ENCODE peak calls at places on chromosomes 1 and 21, in eight cellular contexts. R is PC-9, I is pancreas, Q is tibial nerve, W is aorta, T is body of pancreas, Y is mammary epithelial cell, G is testis. X is an unnamed sample. For H3K4me1 and H3K36me3, the result is how much of the 10 kb centered on the place peaks cover.

GRCh38 chr1:200526709-200527612 is 93.6 kb downstream of the KIF14 start:
- DNase-seq in R (no peak), I (no peak), Q (no peak), W (peak), T (no peak), Y (no peak), G (no peak), X (no peak)

GRCh38 chr1:227465256-227465655 is 98.1 kb upstream of the ZNF678 start:
- DNase-seq in R (no peak), I (no peak), Q (no peak), W (no peak), T (no peak), Y (no peak), G (no peak), X (no peak)

GRCh38 chr1:173191011-173191410 is 16.1 kb downstream of the TNFSF4 start:
- DNase-seq in R (no peak), I (no peak), Q (no peak), W (no peak), T (no peak), Y (peak), G (no peak), X (no peak)

GRCh38 chr1:50272923-50273322 is 150.3 kb downstream of the DMRTA2 start:
- DNase-seq in R (no peak), I (no peak), Q (no peak), W (no peak), T (no peak), Y (no peak), G (no peak), X (no peak)

GRCh38 chr1:23273450-23274133 is 56.3 kb upstream of the HTR1D start:
- DNase-seq in R (peak), I (no peak), Q (no peak), W (no peak), T (peak), Y (peak), G (no peak), X (no peak)

GRCh38 chr1:5896706-5897105 is 95.5 kb downstream of the NPHP4 start:
- DNase-seq in R (no peak), I (no peak), Q (no peak), W (peak), T (no peak), Y (no peak), G (no peak), X (no peak)

GRCh38 chr1:204314209-204314892 is 45.4 kb downstream of the PLEKHA6 start:
- DNase-seq in R (peak), I (no peak), Q (no peak), W (no peak), T (peak), Y (peak), G (no peak), X (no peak)

GRCh38 chr1:222454196-222454595 is 93.7 kb downstream of the HHIPL2 start:
- DNase-seq in R (no peak), I (no peak), Q (no peak), W (no peak), T (no peak), Y (no peak), G (no peak), X (no peak)

GRCh38 chr1:23629728-23630290 is 61.8 kb upstream of the RPL11 start:
- DNase-seq in R (no peak), I (no peak), Q (no peak), W (no peak), T (no peak), Y (no peak), G (no peak), X (no peak)

GRCh38 chr1:204990059-204990664 is 52.9 kb upstream of the CNTN2 start:
- DNase-seq in R (no peak), I (no peak), Q (no peak), W (no peak), T (no peak), Y (no peak), G (no peak), X (no peak)

GRCh38 chr1:216310776-216311175 is 112.5 kb downstream of the USH2A start:
- DNase-seq in R (no peak), I (no peak), Q (no peak), W (no peak), T (peak), Y (peak), G (peak), X (no peak)

GRCh38 chr1:40650075-40650474 is 15.4 kb downstream of the RIMS3 start:
- DNase-seq in R (no peak), I (no peak), Q (no peak), W (no peak), T (peak), Y (no peak), G (no peak), X (no peak)

GRCh38 chr1:72435025-72435424 is 152.7 kb upstream of the NEGR1 start:
- DNase-seq in R (no peak), I (no peak), Q (no peak), W (no peak), T (no peak), Y (peak), G (no peak), X (no peak)

GRCh38 chr21:30598802-30599201 is at the start of gene KRTAP6-2:
- DNase-seq in R (no peak), I (no peak), Q (no peak), W (no peak), T (no peak), Y (no peak), G (no peak), X (no peak)

GRCh38 chr1:170666661-170667060 is 2.7 kb downstream of the PRRX1 start:
- DNase-seq in R (no peak), I (no peak), Q (no peak), W (peak), T (no peak), Y (no peak), G (no peak), X (no peak)

GRCh38 chr1:25035523-25036116 is 105.5 kb upstream of the RUNX3 start:
- DNase-seq in R (no peak), I (no peak), Q (no peak), W (no peak), T (no peak), Y (no peak), G (no peak), X (no peak)

GRCh38 chr1:212482352-212483153 is 49.8 kb downstream of the NENF start:
- DNase-seq in R (no peak), I (no peak), Q (no peak), W (peak), T (no peak), Y (peak), G (no peak), X (no peak)

GRCh38 chr21:42435401-42435800 is 31.7 kb downstream of the UBASH3A start:
- DNase-seq in R (no peak), I (no peak), Q (no peak), W (no peak), T (no peak), Y (no peak), G (no peak), X (no peak)

GRCh38 chr1:204506091-204506968 is 9.9 kb upstream of the MDM4 start:
- DNase-seq in R (peak), I (peak), Q (no peak), W (peak), T (peak), Y (peak), G (peak), X (peak)

GRCh38 chr1:110245876-110246620 is 35.9 kb downstream of the KCNC4 start:
- DNase-seq in R (no peak), I (no peak), Q (no peak), W (peak), T (no peak), Y (peak), G (no peak), X (no peak)

GRCh38 chr21:46559291-46559983 is 45.4 kb downstream of the S100B start:
- DNase-seq in R (no peak), I (no peak), Q (no peak), W (peak), T (no peak), Y (no peak), G (peak), X (no peak)

GRCh38 chr21:33419538-33420123 is 16.4 kb downstream of the IFNGR2 start:
- DNase-seq in R (no peak), I (no peak), Q (no peak), W (peak), T (no peak), Y (peak), G (no peak), X (no peak)

GRCh38 chr21:45979141-45979631 is 2.4 kb upstream of the COL6A1 start:
- DNase-seq in R (no peak), I (no peak), Q (no peak), W (peak), T (no peak), Y (no peak), G (no peak), X (peak)

GRCh38 chr1:3245344-3245743 is 176.3 kb downstream of the PRDM16 start:
- DNase-seq in R (no peak), I (no peak), Q (no peak), W (no peak), T (no peak), Y (no peak), G (no peak), X (no peak)

GRCh38 chr1:69404486-69404885 is 163.2 kb upstream of the LRRC7 start:
- DNase-seq in R (no peak), I (no peak), Q (no peak), W (no peak), T (no peak), Y (no peak), G (no peak), X (no peak)

GRCh38 chr1:58324551-58324950 is 222.0 kb downstream of the OMA1 start:
- DNase-seq in R (no peak), I (no peak), Q (no peak), W (no peak), T (no peak), Y (no peak), G (no peak), X (no peak)

GRCh38 chr1:43796111-43796581 is 88.8 kb downstream of the ST3GAL3 start:
- DNase-seq in R (no peak), I (no peak), Q (no peak), W (no peak), T (no peak), Y (peak), G (no peak), X (no peak)

GRCh38 chr1:243939167-243939848 is 89.3 kb upstream of the AKT3 start:
- DNase-seq in R (no peak), I (no peak), Q (no peak), W (no peak), T (no peak), Y (peak), G (no peak), X (no peak)

GRCh38 chr1:12460121-12460520 is 157.9 kb downstream of the DHRS3 start:
- DNase-seq in R (no peak), I (peak), Q (no peak), W (no peak), T (peak), Y (no peak), G (no peak), X (peak)
- H3K4me1 ChIP-seq in R (under half), I (under half), Q (under half), W (under half), T (half or more), Y (under half), G (under half), X (half or more)

DNA sequence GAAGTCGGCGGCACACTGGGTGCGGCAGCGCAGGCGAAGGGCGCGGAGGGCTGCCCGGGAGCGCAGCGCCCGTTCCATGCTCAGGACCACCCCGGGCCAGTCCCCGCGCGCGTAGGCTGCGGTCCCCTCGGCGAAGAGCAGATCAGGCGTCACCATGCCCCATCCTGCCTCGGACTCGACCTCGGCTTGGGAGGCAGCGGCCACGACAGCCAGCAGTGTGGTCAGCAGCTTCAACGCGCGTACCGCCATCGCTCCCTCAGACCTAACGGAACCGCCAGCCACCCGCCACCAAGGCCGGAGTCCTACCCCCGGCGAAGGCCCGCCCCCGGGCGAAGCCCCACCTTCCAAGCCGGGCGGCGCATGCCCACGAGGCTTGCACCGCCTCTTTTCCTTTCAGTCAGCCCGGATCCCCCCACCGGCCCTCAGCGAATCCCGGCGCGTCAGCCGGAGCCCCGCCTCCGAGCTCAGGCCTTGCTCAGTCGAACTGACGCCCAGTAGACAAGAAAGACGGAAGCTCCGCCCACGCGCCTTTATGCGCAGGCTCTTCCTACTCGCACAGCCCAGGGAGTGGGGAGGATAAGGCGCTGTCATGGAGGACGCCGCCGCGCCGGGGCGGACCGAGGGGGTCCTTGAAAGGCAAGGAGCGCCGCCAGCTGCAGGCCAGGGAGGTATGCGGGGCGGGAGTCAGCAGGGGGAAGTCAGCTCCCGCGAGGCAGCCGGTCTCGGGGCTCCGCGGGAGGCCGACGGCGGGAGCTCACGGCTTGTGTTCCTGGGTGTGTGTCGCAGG is at the start of the genes C1orf50 and P3H1:
- DNase-seq in R (peak), I (peak), Q (peak), W (peak), T (peak), Y (peak), G (peak), X (peak)
- H3K27ac ChIP-seq in R (no peak), I (peak), Q (peak), W (peak), T (peak), Y (peak), G (peak), X (peak)

GRCh38 chr1:224271106-224271505 is 58.9 kb downstream of the NVL start:
- DNase-seq in R (no peak), I (no peak), Q (no peak), W (no peak), T (no peak), Y (no peak), G (no peak), X (no peak)

GRCh38 chr1:224276768-224277487 is 53.0 kb downstream of the NVL start:
- DNase-seq in R (no peak), I (no peak), Q (no peak), W (no peak), T (no peak), Y (no peak), G (no peak), X (no peak)

GRCh38 chr1:224273651-224274050 is 56.3 kb downstream of the NVL start:
- DNase-seq in R (no peak), I (no peak), Q (no peak), W (no peak), T (no peak), Y (no peak), G (no peak), X (no peak)

DNA sequence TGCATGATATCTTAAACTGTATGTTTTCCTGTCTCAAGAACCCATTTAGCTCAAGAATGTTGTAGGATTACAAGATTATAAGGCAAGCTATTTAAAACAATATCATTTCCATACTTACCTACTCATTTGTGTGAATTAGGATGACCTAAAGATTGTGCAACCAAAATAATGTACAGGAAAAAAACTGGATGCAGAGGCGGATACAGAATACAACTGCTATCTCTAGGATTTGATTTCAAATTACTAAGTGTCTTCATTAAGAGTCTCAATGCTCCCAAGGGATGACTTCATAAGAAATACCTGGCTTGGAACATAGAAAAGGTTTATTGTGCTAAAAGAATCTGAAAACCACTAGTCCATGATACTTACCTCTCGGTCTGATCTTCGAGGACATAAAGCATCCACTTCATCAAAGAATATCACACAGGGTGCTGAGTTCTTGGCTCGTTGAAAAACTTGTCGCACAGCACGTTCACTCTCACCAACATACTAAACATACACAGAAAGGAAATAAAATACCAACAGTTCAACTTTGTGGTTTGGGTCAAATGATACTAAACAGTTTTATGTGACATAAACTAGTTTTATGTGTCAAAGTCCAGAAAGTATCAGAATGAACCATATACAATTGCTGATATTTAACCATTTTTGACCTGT is 54.9 kb downstream of the NVL start:
- DNase-seq in R (no peak), I (no peak), Q (no peak), W (no peak), T (no peak), Y (no peak), G (no peak), X (no peak)
- H3K36me3 ChIP-seq in R (under half), I (under half), Q (under half), W (under half), T (under half), Y (under half), G (under half), X (half or more)

GRCh38 chr21:39196838-39197237 is 13.6 kb upstream of the PSMG1 start:
- DNase-seq in R (no peak), I (no peak), Q (no peak), W (no peak), T (no peak), Y (no peak), G (no peak), X (no peak)

GRCh38 chr21:39196310-39196709 is 13.1 kb upstream of the PSMG1 start:
- DNase-seq in R (no peak), I (no peak), Q (no peak), W (no peak), T (no peak), Y (no peak), G (no peak), X (no peak)

GRCh38 chr21:39193380-39193779 is 10.1 kb upstream of the PSMG1 start:
- DNase-seq in R (no peak), I (no peak), Q (no peak), W (no peak), T (no peak), Y (no peak), G (no peak), X (no peak)

DNA sequence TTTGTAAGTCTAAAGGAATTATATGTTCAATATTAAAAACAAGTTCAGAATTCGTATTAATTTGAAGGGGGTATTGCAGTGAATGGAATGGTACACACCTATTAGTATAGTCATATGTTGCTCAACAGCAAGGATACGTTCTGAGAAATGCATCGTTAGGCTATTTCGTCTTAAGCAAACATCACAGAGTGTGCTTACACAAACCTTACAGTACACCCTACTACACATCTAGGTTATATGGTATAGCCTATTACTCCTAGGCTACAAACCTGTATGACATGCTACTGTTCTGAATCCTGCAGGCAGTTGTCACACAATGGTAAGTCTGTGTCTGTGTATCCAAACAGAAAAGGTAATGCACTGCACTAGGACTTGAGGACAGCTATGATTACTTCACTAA is 14.2 kb upstream of the PSMG1 start:
- DNase-seq in R (no peak), I (no peak), Q (no peak), W (no peak), T (no peak), Y (no peak), G (no peak), X (no peak)
- H3K4me1 ChIP-seq in R (under half), I (under half), Q (under half), W (under half), T (under half), Y (under half), G (under half), X (under half)

GRCh38 chr1:94688646-94689045 is 131.5 kb upstream of the SLC44A3 start:
- DNase-seq in R (no peak), I (no peak), Q (no peak), W (no peak), T (no peak), Y (no peak), G (no peak), X (no peak)
- H3K27ac ChIP-seq in R (no peak), I (no peak), Q (peak), W (no peak), T (no peak), Y (no peak), G (no peak), X (no peak)

X was measured in left ventricle myocardium inferior.